ENCODE peak calls at places on chromosome 16, in nine cellular contexts. L, P, N, Z, I, F, V, A and K are unnamed samples.

GRCh38 chr16:64532117-64532516 is 589.7 kb downstream of the CDH11 start:
- DNase-seq in Z (no peak), A (no peak), F (no peak), P (no peak), V (no peak), L (no peak), I (no peak), N (no peak), K (no peak)

GRCh38 chr16:65809627-65810026 is 556.9 kb upstream of the CDH5 start:
- DNase-seq in I (no peak), V (no peak), P (no peak), A (no peak), Z (no peak), F (no peak), N (no peak), L (no peak), K (no peak)

GRCh38 chr16:19919142-19919541 is 34.5 kb upstream of the GPRC5B start:
- DNase-seq in Z (no peak), F (no peak), L (no peak), I (no peak), A (no peak), N (no peak), V (no peak), P (no peak), K (no peak)

GRCh38 chr16:891353-891740 is 79.4 kb downstream of the LMF1 start:
- DNase-seq in L (no peak), F (no peak), Z (no peak), A (no peak), V (no peak), N (no peak), P (no peak), I (no peak), K (no peak)

GRCh38 chr16:66189951-66190350 is 176.5 kb upstream of the CDH5 start:
- DNase-seq in Z (no peak), V (peak; percentile 91), A (no peak), I (no peak), P (no peak), F (no peak), L (no peak), N (no peak), K (no peak)

GRCh38 chr16:83615131-83615530 is 192.6 kb upstream of the HSBP1 start:
- DNase-seq in N (no peak), V (peak; percentile 64), F (no peak), Z (no peak), P (no peak), A (no peak), I (no peak), L (no peak), K (no peak)

GRCh38 chr16:84761448-84762368 is 58.1 kb upstream of the CRISPLD2 start:
- DNase-seq in A (no peak), P (no peak), V (peak; percentile 18), I (no peak), N (no peak), Z (peak; percentile 75), L (no peak), F (no peak), K (no peak)

GRCh38 chr16:88771294-88771772 is 13.7 kb downstream of the PIEZO1 start:
- DNase-seq in Z (no peak), V (no peak), N (no peak), F (no peak), P (peak; percentile 47), I (no peak), A (no peak), L (no peak), K (no peak)

GRCh38 chr16:84303023-84303422 is 8.3 kb downstream of the WFDC1 start:
- DNase-seq in F (no peak), Z (no peak), P (no peak), A (no peak), L (no peak), V (peak; percentile 75), N (no peak), I (no peak), K (peak; percentile 59)

DNA sequence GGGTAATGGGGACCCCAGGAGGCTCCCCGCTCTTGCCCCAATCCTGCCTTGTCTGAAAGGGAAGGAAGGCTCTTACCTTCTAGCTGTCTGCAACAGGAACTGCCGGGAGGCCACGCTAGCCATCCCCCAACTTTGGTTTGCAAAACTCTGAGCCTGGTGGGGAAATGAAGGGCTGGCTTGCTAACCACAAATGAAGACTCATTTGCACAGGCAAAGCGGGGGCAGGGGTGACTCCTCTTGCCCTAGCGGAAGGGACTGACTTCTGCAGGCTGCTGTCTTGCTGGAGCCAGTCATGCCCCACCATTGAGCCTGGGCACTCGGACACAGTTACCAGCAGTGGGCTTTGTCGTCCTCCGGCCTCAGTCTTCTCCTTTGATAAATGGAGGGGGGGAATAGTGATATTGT is 52.6 kb downstream of the PLCG2 start:
- DNase-seq in P (peak; percentile 82), Z (no peak), I (no peak), N (peak; percentile 95), F (peak; percentile 29), A (no peak), L (no peak), V (peak; percentile 12), K (peak; percentile 41)
- TF ChIP-seq CTCF in P (no peak), Z (no peak), I (no peak), N (peak; percentile 54), F (no peak), A (no peak), L (no peak), V (no peak), K (no peak)

GRCh38 chr16:2324296-2324859 is 16.1 kb downstream of the ABCA3 start:
- DNase-seq in N (no peak), L (no peak), I (no peak), P (no peak), F (no peak), A (no peak), Z (no peak), V (no peak), K (no peak)

GRCh38 chr16:2325791-2326190 is 14.7 kb downstream of the ABCA3 start:
- DNase-seq in P (no peak), F (no peak), I (no peak), N (no peak), Z (no peak), L (no peak), V (no peak), A (no peak), K (no peak)

GRCh38 chr16:2328428-2328827 is 12.1 kb downstream of the ABCA3 start:
- DNase-seq in Z (peak; percentile 45), V (no peak), F (no peak), I (no peak), L (no peak), N (no peak), P (no peak), A (no peak), K (peak; percentile 51)

GRCh38 chr16:2325181-2325580 is 15.3 kb downstream of the ABCA3 start:
- DNase-seq in L (no peak), F (no peak), N (no peak), Z (no peak), A (no peak), P (no peak), I (no peak), V (no peak), K (no peak)

DNA sequence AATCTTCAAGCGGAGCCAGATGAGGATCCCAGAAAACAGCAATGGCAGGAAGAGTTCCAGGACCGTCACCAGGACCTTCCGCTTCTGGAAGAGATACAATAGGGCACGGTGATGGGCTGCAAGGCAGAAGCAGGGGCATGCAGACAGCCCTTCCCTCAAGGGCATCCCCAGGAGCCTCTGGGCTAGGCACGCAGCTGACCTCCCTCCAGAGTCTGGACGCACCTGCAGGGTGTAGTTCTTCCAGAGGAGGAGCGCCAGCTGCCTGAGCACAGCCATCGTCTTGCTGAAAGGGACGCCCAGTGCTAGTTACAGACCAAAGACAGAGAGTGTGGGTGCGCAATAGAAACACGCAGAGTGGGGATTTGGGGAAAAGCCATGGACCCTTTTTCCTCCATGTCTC is 14.3 kb downstream of the ABCA3 start:
- DNase-seq in Z (no peak), L (no peak), A (no peak), I (no peak), N (no peak), F (no peak), P (no peak), V (no peak), K (no peak)
- TF ChIP-seq CTCF in Z (no peak), L (no peak), A (no peak), I (no peak), N (no peak), F (no peak), P (no peak), V (no peak), K (no peak)

GRCh38 chr16:3369073-3369472 is 13.4 kb downstream of the OR2C1 start:
- DNase-seq in Z (no peak), I (no peak), P (no peak), N (no peak), F (no peak), A (no peak), V (no peak), L (no peak), K (no peak)
- TF ChIP-seq CTCF in Z (no peak), I (no peak), P (no peak), N (no peak), F (no peak), A (no peak), V (no peak), L (no peak), K (no peak)

DNA sequence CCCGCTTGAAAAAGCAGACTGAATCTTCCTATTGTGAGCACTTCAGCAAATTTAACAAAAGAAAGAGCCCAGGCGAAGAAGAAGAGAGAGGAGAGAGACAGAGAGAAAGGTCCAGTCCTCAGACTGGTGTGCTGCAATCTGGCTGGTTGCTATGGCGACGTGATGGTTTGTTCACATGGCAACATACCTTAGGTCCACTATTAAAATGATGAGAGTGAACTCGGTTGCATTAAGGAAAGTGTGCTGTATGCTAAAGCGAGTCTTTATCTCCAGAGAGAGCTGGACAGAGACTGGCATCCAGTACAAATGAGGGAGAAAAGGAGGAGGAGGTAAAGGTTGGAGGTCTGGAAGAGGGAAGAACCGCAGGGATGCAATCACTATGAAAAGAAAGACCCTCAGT is 271.8 kb upstream of the ZFHX3 start:
- DNase-seq in Z (no peak), V (no peak), F (no peak), P (no peak), N (no peak), L (peak; percentile 52), A (peak; percentile 28), I (no peak), K (no peak)
- TF ChIP-seq CTCF in Z (no peak), V (no peak), F (no peak), P (no peak), N (no peak), L (no peak), A (no peak), I (no peak), K (no peak)

GRCh38 chr16:12262454-12263180 is 286.1 kb downstream of the SNX29 start:
- DNase-seq in F (no peak), A (no peak), L (no peak), V (peak; percentile 32), Z (no peak), I (no peak), P (no peak), N (no peak), K (no peak)

GRCh38 chr16:12260119-12260646 is 283.6 kb downstream of the SNX29 start:
- DNase-seq in N (no peak), I (no peak), A (no peak), P (no peak), Z (no peak), L (no peak), V (no peak), F (no peak), K (no peak)

GRCh38 chr16:12258806-12259205 is 282.3 kb downstream of the SNX29 start:
- DNase-seq in Z (no peak), A (no peak), L (no peak), I (no peak), N (no peak), P (no peak), F (no peak), V (no peak), K (no peak)

GRCh38 chr16:12259258-12259657 is 282.7 kb downstream of the SNX29 start:
- DNase-seq in V (no peak), P (no peak), Z (no peak), F (no peak), A (no peak), N (no peak), L (no peak), I (no peak), K (no peak)

GRCh38 chr16:12260647-12261262 is 284.2 kb downstream of the SNX29 start:
- DNase-seq in I (no peak), F (no peak), Z (no peak), A (peak; percentile 27), P (no peak), V (no peak), L (peak; percentile 71), N (peak; percentile 77), K (no peak)
- TF ChIP-seq CTCF in I (no peak), F (no peak), Z (no peak), A (no peak), P (no peak), V (no peak), L (peak; percentile 35), N (peak; percentile 76), K (no peak)